ENCODE peak calls at places on chromosomes 12 and 14, in eight cellular contexts. One of them, this sample, is unnamed.

GRCh38 chr12:23854598-23854997 is 94.9 kb downstream of the SOX5 start:
- DNase-seq in progenitor cell of endocrine pancreas: no peak
- DNase-seq in AG09309: no peak
- DNase-seq in H9: no peak
- DNase-seq in substantia nigra: no peak
- DNase-seq in adipocyte: no peak
- DNase-seq in activated CD8-positive, alpha-beta memory T cell treated with anti-CD3 and anti-CD28 coated beads for 4 hours: no peak
- DNase-seq in EL: no peak
- DNase-seq in this sample: no peak

GRCh38 chr14:61403411-61403810 is 82.0 kb downstream of the PRKCH start:
- DNase-seq in adipocyte: no peak
- DNase-seq in activated CD8-positive, alpha-beta memory T cell treated with anti-CD3 and anti-CD28 coated beads for 4 hours: no peak
- DNase-seq in AG09309: no peak
- DNase-seq in progenitor cell of endocrine pancreas: no peak
- DNase-seq in substantia nigra: no peak
- DNase-seq in EL: no peak
- DNase-seq in H9: no peak
- DNase-seq in this sample: no peak

GRCh38 chr14:30569216-30569902 is 10.4 kb downstream of the G2E3 start:
- DNase-seq in progenitor cell of endocrine pancreas: no peak
- DNase-seq in substantia nigra: no peak
- DNase-seq in adipocyte: no peak
- DNase-seq in EL: peak
- DNase-seq in AG09309: no peak
- DNase-seq in H9: no peak
- DNase-seq in activated CD8-positive, alpha-beta memory T cell treated with anti-CD3 and anti-CD28 coated beads for 4 hours: no peak
- DNase-seq in this sample: no peak

GRCh38 chr12:94092516-94093241 is 55.7 kb upstream of the PLXNC1 start:
- DNase-seq in progenitor cell of endocrine pancreas: no peak
- DNase-seq in EL: peak
- DNase-seq in substantia nigra: no peak
- DNase-seq in adipocyte: peak
- DNase-seq in AG09309: peak
- DNase-seq in H9: no peak
- DNase-seq in activated CD8-positive, alpha-beta memory T cell treated with anti-CD3 and anti-CD28 coated beads for 4 hours: no peak
- DNase-seq in this sample: no peak

GRCh38 chr12:41368006-41368405 is 179.9 kb downstream of the PDZRN4 start:
- DNase-seq in activated CD8-positive, alpha-beta memory T cell treated with anti-CD3 and anti-CD28 coated beads for 4 hours: no peak
- DNase-seq in adipocyte: no peak
- DNase-seq in EL: peak
- DNase-seq in AG09309: no peak
- DNase-seq in progenitor cell of endocrine pancreas: no peak
- DNase-seq in substantia nigra: no peak
- DNase-seq in H9: no peak
- DNase-seq in this sample: no peak

GRCh38 chr12:22188431-22188830 is 142.4 kb downstream of the CMAS start:
- DNase-seq in activated CD8-positive, alpha-beta memory T cell treated with anti-CD3 and anti-CD28 coated beads for 4 hours: no peak
- DNase-seq in progenitor cell of endocrine pancreas: no peak
- DNase-seq in H9: no peak
- DNase-seq in substantia nigra: no peak
- DNase-seq in EL: no peak
- DNase-seq in adipocyte: no peak
- DNase-seq in AG09309: no peak
- DNase-seq in this sample: no peak

GRCh38 chr14:35134329-35135123 is 12.2 kb downstream of the PRORP start:
- DNase-seq in AG09309: no peak
- DNase-seq in EL: no peak
- DNase-seq in activated CD8-positive, alpha-beta memory T cell treated with anti-CD3 and anti-CD28 coated beads for 4 hours: no peak
- DNase-seq in substantia nigra: no peak
- DNase-seq in adipocyte: no peak
- DNase-seq in H9: no peak
- DNase-seq in progenitor cell of endocrine pancreas: no peak
- DNase-seq in this sample: no peak

GRCh38 chr12:7872565-7873304 is at the start of gene SLC2A14:
- DNase-seq in EL: no peak
- DNase-seq in H9: peak
- DNase-seq in progenitor cell of endocrine pancreas: no peak
- DNase-seq in adipocyte: no peak
- DNase-seq in substantia nigra: no peak
- DNase-seq in AG09309: no peak
- DNase-seq in activated CD8-positive, alpha-beta memory T cell treated with anti-CD3 and anti-CD28 coated beads for 4 hours: no peak
- DNase-seq in this sample: no peak

GRCh38 chr12:94690199-94690695 is 39.9 kb upstream of the TMCC3 start:
- DNase-seq in EL: no peak
- DNase-seq in substantia nigra: no peak
- DNase-seq in AG09309: no peak
- DNase-seq in adipocyte: peak
- DNase-seq in H9: no peak
- DNase-seq in progenitor cell of endocrine pancreas: no peak
- DNase-seq in activated CD8-positive, alpha-beta memory T cell treated with anti-CD3 and anti-CD28 coated beads for 4 hours: no peak
- DNase-seq in this sample: no peak

GRCh38 chr12:32559434-32559833 is 119.7 kb upstream of the DNM1L start:
- DNase-seq in AG09309: no peak
- DNase-seq in activated CD8-positive, alpha-beta memory T cell treated with anti-CD3 and anti-CD28 coated beads for 4 hours: no peak
- DNase-seq in substantia nigra: no peak
- DNase-seq in EL: no peak
- DNase-seq in H9: no peak
- DNase-seq in progenitor cell of endocrine pancreas: no peak
- DNase-seq in adipocyte: peak
- DNase-seq in this sample: no peak

GRCh38 chr14:32434880-32435279 is 105.8 kb downstream of the AKAP6 start:
- DNase-seq in H9: no peak
- DNase-seq in activated CD8-positive, alpha-beta memory T cell treated with anti-CD3 and anti-CD28 coated beads for 4 hours: no peak
- DNase-seq in progenitor cell of endocrine pancreas: no peak
- DNase-seq in substantia nigra: no peak
- DNase-seq in adipocyte: no peak
- DNase-seq in AG09309: no peak
- DNase-seq in EL: no peak
- DNase-seq in this sample: no peak

GRCh38 chr14:87139299-87139698 is 853.7 kb downstream of the GALC start:
- DNase-seq in adipocyte: no peak
- DNase-seq in H9: no peak
- DNase-seq in AG09309: no peak
- DNase-seq in progenitor cell of endocrine pancreas: no peak
- DNase-seq in substantia nigra: no peak
- DNase-seq in activated CD8-positive, alpha-beta memory T cell treated with anti-CD3 and anti-CD28 coated beads for 4 hours: no peak
- DNase-seq in EL: no peak
- DNase-seq in this sample: no peak

GRCh38 chr12:125003021-125003420 is 9.6 kb downstream of the BRI3BP start:
- DNase-seq in adipocyte: no peak
- DNase-seq in H9: no peak
- DNase-seq in activated CD8-positive, alpha-beta memory T cell treated with anti-CD3 and anti-CD28 coated beads for 4 hours: no peak
- DNase-seq in progenitor cell of endocrine pancreas: no peak
- DNase-seq in AG09309: no peak
- DNase-seq in substantia nigra: no peak
- DNase-seq in EL: no peak
- DNase-seq in this sample: no peak

GRCh38 chr12:28574746-28575592 is 384.7 kb downstream of the CCDC91 start:
- DNase-seq in EL: no peak
- DNase-seq in substantia nigra: no peak
- DNase-seq in progenitor cell of endocrine pancreas: no peak
- DNase-seq in activated CD8-positive, alpha-beta memory T cell treated with anti-CD3 and anti-CD28 coated beads for 4 hours: no peak
- DNase-seq in AG09309: no peak
- DNase-seq in H9: no peak
- DNase-seq in adipocyte: no peak
- DNase-seq in this sample: no peak

GRCh38 chr12:88854260-88854659 is 274.0 kb upstream of the KITLG start:
- DNase-seq in substantia nigra: no peak
- DNase-seq in progenitor cell of endocrine pancreas: no peak
- DNase-seq in activated CD8-positive, alpha-beta memory T cell treated with anti-CD3 and anti-CD28 coated beads for 4 hours: no peak
- DNase-seq in AG09309: peak
- DNase-seq in EL: peak
- DNase-seq in adipocyte: peak
- DNase-seq in H9: no peak
- DNase-seq in this sample: peak

GRCh38 chr14:37194698-37195097 is 3.0 kb upstream of the MIPOL1 start:
- DNase-seq in progenitor cell of endocrine pancreas: no peak
- DNase-seq in substantia nigra: no peak
- DNase-seq in EL: no peak
- DNase-seq in activated CD8-positive, alpha-beta memory T cell treated with anti-CD3 and anti-CD28 coated beads for 4 hours: no peak
- DNase-seq in H9: no peak
- DNase-seq in adipocyte: no peak
- DNase-seq in AG09309: no peak
- DNase-seq in this sample: no peak

GRCh38 chr14:106807493-106807892 is 1281.1 kb downstream of the TMEM121 start:
- DNase-seq in EL: no peak
- DNase-seq in AG09309: no peak
- DNase-seq in substantia nigra: no peak
- DNase-seq in progenitor cell of endocrine pancreas: no peak
- DNase-seq in activated CD8-positive, alpha-beta memory T cell treated with anti-CD3 and anti-CD28 coated beads for 4 hours: no peak
- DNase-seq in adipocyte: no peak
- DNase-seq in H9: no peak
- DNase-seq in this sample: no peak

GRCh38 chr12:121025442-121026226 is 9.3 kb upstream of the C12orf43 start:
- DNase-seq in progenitor cell of endocrine pancreas: no peak
- DNase-seq in activated CD8-positive, alpha-beta memory T cell treated with anti-CD3 and anti-CD28 coated beads for 4 hours: no peak
- DNase-seq in EL: peak
- DNase-seq in AG09309: no peak
- DNase-seq in H9: no peak
- DNase-seq in substantia nigra: no peak
- DNase-seq in adipocyte: no peak
- DNase-seq in this sample: no peak

GRCh38 chr12:8941691-8942478 is 7.6 kb downstream of the M6PR start:
- DNase-seq in AG09309: no peak
- DNase-seq in EL: peak
- DNase-seq in substantia nigra: no peak
- DNase-seq in H9: no peak
- DNase-seq in activated CD8-positive, alpha-beta memory T cell treated with anti-CD3 and anti-CD28 coated beads for 4 hours: no peak
- DNase-seq in progenitor cell of endocrine pancreas: no peak
- DNase-seq in adipocyte: no peak
- DNase-seq in this sample: no peak

GRCh38 chr14:88559852-88560251 is 3.0 kb upstream of the ZC3H14 start:
- DNase-seq in EL: peak
- DNase-seq in AG09309: peak
- DNase-seq in progenitor cell of endocrine pancreas: no peak
- DNase-seq in adipocyte: peak
- DNase-seq in substantia nigra: no peak
- DNase-seq in H9: no peak
- DNase-seq in activated CD8-positive, alpha-beta memory T cell treated with anti-CD3 and anti-CD28 coated beads for 4 hours: no peak
- DNase-seq in this sample: no peak